ENCODE peak calls at places on chromosomes 7 and 10, in eight cellular contexts. M is AG08396; F is cardiac muscle cell; Q is astrocyte of the cerebellum; G is NCI-H82; Y is activated naive CD8-positive, alpha-beta T cell treated with anti-CD3 and anti-CD28 coated beads for 36 hours; J is stimulated activated CD8-positive, alpha-beta memory T cell treated with anti-CD3 and anti-CD28 coated beads, Interleukin-4, amount 100 ng/mL, for 24 hours; E is pons. V is an unnamed sample.

GRCh38 chr10:99916776-99917175 is 93.0 kb downstream of the DNMBP start:
- DNase-seq in M (no peak), F (no peak), Q (no peak), G (no peak), Y (no peak), J (no peak), E (no peak), V (no peak)

GRCh38 chr7:140060788-140061606 is 1.8 kb downstream of the PARP12 start:
- DNase-seq in M (peak), F (peak), Q (no peak), G (no peak), Y (no peak), J (no peak), E (no peak), V (no peak)

GRCh38 chr10:105210546-105210945 is 569.5 kb downstream of the SORCS3 start:
- DNase-seq in M (no peak), F (no peak), Q (no peak), G (no peak), Y (no peak), J (no peak), E (no peak), V (no peak)

GRCh38 chr7:31043035-31043434 is 9.1 kb upstream of the ADCYAP1R1 start:
- DNase-seq in M (no peak), F (no peak), Q (no peak), G (peak), Y (no peak), J (no peak), E (no peak), V (no peak)

GRCh38 chr7:139231513-139232376 is 708 bp downstream of the UBN2 start:
- DNase-seq in M (peak), F (peak), Q (no peak), G (peak), Y (peak), J (peak), E (peak), V (no peak)

GRCh38 chr7:13069832-13070231 is 382.4 kb downstream of the ARL4A start:
- DNase-seq in M (no peak), F (no peak), Q (no peak), G (peak), Y (no peak), J (no peak), E (no peak), V (no peak)

GRCh38 chr7:139230484-139230773 is 608 bp upstream of the UBN2 start:
- DNase-seq in M (no peak), F (no peak), Q (no peak), G (no peak), Y (no peak), J (no peak), E (no peak), V (no peak)

GRCh38 chr7:145978769-145979168 is 137.8 kb upstream of the CNTNAP2 start:
- DNase-seq in M (no peak), F (no peak), Q (no peak), G (no peak), Y (no peak), J (no peak), E (no peak), V (no peak)

GRCh38 chr10:90920986-90921643 is at the start of gene ANKRD1:
- DNase-seq in M (peak), F (peak), Q (peak), G (no peak), Y (no peak), J (no peak), E (no peak), V (no peak)